ENCODE peak calls at places on chromosomes 13 and 19, in six cellular contexts. M is AG04450, W is anterior cingulate cortex, D is astrocyte of the spinal cord, A is germinal center, T is RPMI7951. H is an unnamed sample.

GRCh38 chr13:84571264-84571663 is 689.0 kb upstream of the SLITRK1 start:
- DNase-seq in M (no peak), W (no peak), D (no peak), A (no peak), T (no peak), H (no peak)

GRCh38 chr13:40672310-40673060 is 6.0 kb upstream of the FOXO1 start:
- DNase-seq in M (peak), W (no peak), D (peak), A (no peak), T (peak), H (peak)

GRCh38 chr19:50992666-50993035 is 8.8 kb downstream of the KLK8 start:
- DNase-seq in M (no peak), W (no peak), D (no peak), A (no peak), T (no peak), H (no peak)

GRCh38 chr19:40921005-40921897 is 39.2 kb upstream of the CYP2A7 start:
- DNase-seq in M (no peak), W (no peak), D (no peak), A (no peak), T (peak), H (peak)

GRCh38 chr13:49419292-49419691 is 24.6 kb downstream of the CAB39L start:
- DNase-seq in M (no peak), W (no peak), D (peak), A (no peak), T (peak), H (no peak)

GRCh38 chr19:40150170-40150569 is 41.1 kb upstream of the MAP3K10 start:
- DNase-seq in M (no peak), W (no peak), D (no peak), A (no peak), T (no peak), H (no peak)

GRCh38 chr13:48004201-48004600 is 3.1 kb upstream of the SUCLA2 start:
- DNase-seq in M (no peak), W (no peak), D (no peak), A (no peak), T (no peak), H (no peak)

GRCh38 chr19:50759886-50760285 is 10.4 kb upstream of the GPR32 start:
- DNase-seq in M (no peak), W (no peak), D (no peak), A (peak), T (peak), H (no peak)

GRCh38 chr13:34926513-34926912 is 15.6 kb upstream of the NBEA start:
- DNase-seq in M (no peak), W (no peak), D (peak), A (no peak), T (peak), H (no peak)

GRCh38 chr13:30908416-30908980 is 2.4 kb downstream of the MEDAG start:
- DNase-seq in M (no peak), W (no peak), D (no peak), A (no peak), T (peak), H (no peak)

GRCh38 chr13:38283346-38283745 is 66.3 kb upstream of the UFM1 start:
- DNase-seq in M (no peak), W (no peak), D (no peak), A (no peak), T (no peak), H (no peak)

GRCh38 chr19:5012688-5013457 is 44.0 kb downstream of the KDM4B start:
- DNase-seq in M (no peak), W (no peak), D (no peak), A (no peak), T (no peak), H (no peak)

GRCh38 chr19:13859361-13859880 is 17.5 kb upstream of the NANOS3 start:
- DNase-seq in M (no peak), W (no peak), D (peak), A (no peak), T (no peak), H (peak)

GRCh38 chr19:47540748-47541147 is 25.9 kb upstream of the NAPA start:
- DNase-seq in M (peak), W (no peak), D (peak), A (no peak), T (peak), H (no peak)

GRCh38 chr19:6947745-6948144 is 60.4 kb downstream of the ADGRE1 start:
- DNase-seq in M (no peak), W (no peak), D (no peak), A (no peak), T (peak), H (peak)

GRCh38 chr13:113546571-113547247 is 37.8 kb upstream of the TFDP1 start:
- DNase-seq in M (no peak), W (no peak), D (peak), A (no peak), T (no peak), H (no peak)

GRCh38 chr19:1249298-1249989 is 1.1 kb downstream of the MIDN start:
- DNase-seq in M (peak), W (peak), D (peak), A (peak), T (peak), H (peak)

GRCh38 chr19:6239401-6239844 is 40.4 kb downstream of the MLLT1 start:
- DNase-seq in M (no peak), W (no peak), D (no peak), A (no peak), T (no peak), H (no peak)

GRCh38 chr13:68551701-68552522 is 1321.8 kb upstream of the PCDH9 start:
- DNase-seq in M (no peak), W (no peak), D (peak), A (no peak), T (no peak), H (no peak)